ENCODE peak calls at places on chromosomes 16 and 17, in ten cellular contexts. B, K, P, W, Q, H, G, A, J and X are unnamed samples.

GRCh38 chr17:47945080-47945479 is 3.7 kb downstream of the PNPO start:
- DNase-seq in H (no peak), W (no peak), J (peak), Q (no peak), A (no peak), B (no peak), P (no peak), K (no peak), G (no peak), X (no peak)

GRCh38 chr17:37827905-37828304 is 83.0 kb upstream of the HNF1B start:
- DNase-seq in B (no peak), K (no peak), P (no peak), G (no peak), J (no peak), H (peak), W (no peak), Q (no peak), A (no peak), X (no peak)

GRCh38 chr17:17401271-17401781 is 75.5 kb upstream of the MED9 start:
- DNase-seq in A (no peak), B (no peak), Q (no peak), J (peak), P (no peak), K (peak), H (no peak), G (no peak), W (peak), X (no peak)

GRCh38 chr16:60073376-60073775 is 1339.3 kb upstream of the GOT2 start:
- DNase-seq in P (no peak), B (no peak), J (no peak), H (no peak), K (peak), W (no peak), G (no peak), Q (no peak), A (no peak), X (no peak)

GRCh38 chr17:75733471-75733870 is 12.2 kb downstream of the ITGB4 start:
- DNase-seq in K (no peak), G (no peak), H (no peak), P (no peak), Q (no peak), J (no peak), A (no peak), W (no peak), B (no peak), X (no peak)

GRCh38 chr17:41678907-41679739 is 9.6 kb upstream of the EIF1 start:
- DNase-seq in K (peak), Q (no peak), G (peak), B (no peak), H (no peak), W (no peak), A (peak), P (no peak), J (peak), X (no peak)

GRCh38 chr16:31253642-31254045 is 6.1 kb upstream of the ITGAM start:
- DNase-seq in B (peak), K (no peak), H (peak), A (no peak), Q (peak), J (no peak), P (no peak), W (no peak), G (peak), X (no peak)

GRCh38 chr17:697682-698081 is 17.0 kb downstream of the VPS53 start:
- DNase-seq in W (no peak), B (no peak), J (no peak), A (no peak), H (no peak), K (no peak), G (no peak), Q (no peak), P (no peak), X (no peak)

GRCh38 chr17:17710728-17711541 is 29.7 kb downstream of the RAI1 start:
- DNase-seq in P (peak), J (peak), G (peak), H (no peak), K (peak), A (peak), B (no peak), Q (no peak), W (no peak), X (peak)

GRCh38 chr17:48555183-48555615 is 10.3 kb upstream of the HOXB2 start:
- DNase-seq in A (no peak), P (no peak), H (no peak), G (no peak), W (peak), B (no peak), Q (no peak), J (peak), K (peak), X (peak)

GRCh38 chr17:10048951-10049350 is 143.9 kb upstream of the RCVRN start:
- DNase-seq in H (no peak), P (no peak), Q (no peak), B (no peak), A (no peak), W (no peak), J (no peak), G (no peak), K (no peak), X (no peak)

GRCh38 chr16:66486773-66487579 is 59.9 kb downstream of the BEAN1 start:
- DNase-seq in H (peak), Q (no peak), B (no peak), K (peak), J (peak), W (no peak), P (no peak), G (peak), A (peak), X (no peak)

GRCh38 chr16:27799866-27800265 is 249.9 kb downstream of the KATNIP start:
- DNase-seq in W (no peak), P (no peak), G (no peak), Q (no peak), K (no peak), J (no peak), A (no peak), B (no peak), H (no peak), X (no peak)

GRCh38 chr17:58595194-58595792 is 80.9 kb upstream of the MTMR4 start:
- DNase-seq in B (no peak), K (no peak), Q (no peak), P (no peak), H (no peak), A (peak), G (no peak), W (peak), J (no peak), X (no peak)

GRCh38 chr17:62823111-62823895 is 15.2 kb upstream of the MARCHF10 start:
- DNase-seq in G (peak), A (no peak), W (no peak), B (no peak), J (peak), H (peak), K (peak), Q (no peak), P (no peak), X (no peak)

GRCh38 chr17:33166472-33166871 is 126.6 kb downstream of the ASIC2 start:
- DNase-seq in K (no peak), P (no peak), A (no peak), G (no peak), Q (no peak), J (no peak), B (no peak), H (peak), W (no peak), X (no peak)

GRCh38 chr16:12339686-12340085 is 363.2 kb downstream of the SNX29 start:
- DNase-seq in Q (no peak), K (no peak), G (no peak), P (no peak), A (no peak), J (peak), H (no peak), W (no peak), B (no peak), X (no peak)

GRCh38 chr17:28684963-28685362 is 23.0 kb downstream of the SUPT6H start:
- DNase-seq in H (peak), J (peak), W (peak), P (no peak), Q (peak), A (peak), G (peak), B (no peak), K (peak), X (no peak)
- TF ChIP-seq CTCF in H (no peak), J (no peak), W (peak), P (no peak), Q (no peak), A (no peak), G (peak), B (peak), K (peak), X (no peak)

DNA sequence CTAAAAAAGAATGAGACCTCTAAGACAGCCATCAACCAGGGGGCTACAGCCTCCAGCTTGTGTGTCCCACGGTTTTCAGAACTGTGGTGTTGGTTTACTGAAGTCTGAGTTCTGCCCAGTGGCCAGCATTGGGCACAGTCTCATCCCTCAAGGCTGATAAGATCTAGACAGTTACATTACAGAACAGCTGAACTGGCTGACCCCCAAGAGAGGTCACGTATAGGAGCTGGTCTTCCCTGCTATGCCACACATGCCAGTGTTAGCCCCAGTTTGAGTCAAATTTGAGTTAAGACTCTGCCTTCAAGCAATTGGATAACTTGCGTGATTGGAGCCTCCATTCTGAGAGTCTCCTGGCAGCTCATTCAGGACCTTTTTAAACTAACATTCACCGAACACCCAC is 14.8 kb upstream of the NUP93 start:
- DNase-seq in Q (no peak), H (no peak), B (no peak), J (no peak), P (no peak), W (no peak), G (no peak), A (no peak), K (no peak), X (no peak)
- TF ChIP-seq CTCF in Q (no peak), H (no peak), B (no peak), J (no peak), P (no peak), W (no peak), G (no peak), A (no peak), K (no peak), X (no peak)

GRCh38 chr17:45372325-45372869 is 55.6 kb upstream of the MAP3K14 start:
- DNase-seq in B (no peak), J (no peak), H (peak), W (no peak), K (peak), A (peak), G (no peak), Q (no peak), P (no peak), X (no peak)

GRCh38 chr17:45368661-45369060 is 51.8 kb upstream of the MAP3K14 start:
- DNase-seq in A (no peak), H (no peak), P (no peak), G (peak), W (no peak), J (peak), K (no peak), B (no peak), Q (no peak), X (no peak)

GRCh38 chr17:45374501-45374900 is 57.7 kb upstream of the MAP3K14 start:
- DNase-seq in G (no peak), J (no peak), H (no peak), K (peak), P (no peak), B (no peak), Q (no peak), W (no peak), A (no peak), X (no peak)

GRCh38 chr17:45370949-45371413 is 54.2 kb upstream of the MAP3K14 start:
- DNase-seq in K (peak), J (peak), W (no peak), P (no peak), G (peak), H (peak), Q (no peak), B (no peak), A (peak), X (no peak)

DNA sequence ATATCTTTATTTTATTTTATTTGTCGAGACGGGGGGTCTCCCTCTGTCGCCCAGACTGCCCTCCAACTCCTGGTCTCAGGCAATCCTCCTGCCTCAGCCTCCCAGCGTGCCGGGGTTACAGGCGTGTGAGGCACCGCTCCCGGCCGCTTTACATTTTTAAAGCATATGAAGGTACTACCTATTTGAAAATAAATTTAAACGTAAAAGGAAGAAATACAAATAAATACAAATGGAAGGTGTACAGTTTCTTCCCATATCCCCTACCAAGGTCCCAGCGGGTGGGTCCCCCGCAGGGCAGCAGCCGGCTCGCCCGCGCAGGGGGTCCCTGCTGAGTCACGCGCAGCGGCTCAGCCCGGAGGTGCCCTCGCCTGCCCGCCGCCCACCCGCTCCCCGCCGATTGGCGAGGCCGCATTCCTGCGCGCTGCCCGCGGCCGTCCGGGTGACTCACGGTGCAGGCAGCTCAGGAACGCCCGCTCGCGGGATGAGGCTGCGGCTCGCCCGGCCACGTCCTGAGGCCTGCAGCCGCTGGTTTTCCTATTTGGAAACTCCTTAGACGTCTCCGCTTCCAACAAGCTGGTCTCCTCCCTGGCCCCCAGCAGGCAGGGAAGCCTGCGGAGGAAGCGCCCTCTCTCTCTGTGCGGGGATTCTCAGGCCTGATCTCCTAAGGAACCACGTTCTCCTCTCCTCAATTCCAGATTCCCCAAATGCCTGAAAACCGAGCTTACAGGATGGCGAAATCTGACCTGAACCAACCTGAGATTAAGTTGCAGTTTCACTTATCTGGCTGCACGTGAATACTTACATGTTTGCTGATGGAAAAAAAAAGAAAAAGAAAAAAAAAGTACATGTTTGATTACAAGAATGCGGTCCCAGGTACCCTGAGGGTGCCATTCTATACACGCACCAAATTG is 54.8 kb upstream of the MAP3K14 start:
- DNase-seq in G (peak), J (peak), A (peak), P (peak), W (no peak), Q (peak), B (peak), K (peak), H (peak), X (peak)
- TF ChIP-seq CTCF in G (no peak), J (no peak), A (no peak), P (no peak), W (no peak), Q (no peak), B (no peak), K (no peak), H (no peak), X (no peak)

DNA sequence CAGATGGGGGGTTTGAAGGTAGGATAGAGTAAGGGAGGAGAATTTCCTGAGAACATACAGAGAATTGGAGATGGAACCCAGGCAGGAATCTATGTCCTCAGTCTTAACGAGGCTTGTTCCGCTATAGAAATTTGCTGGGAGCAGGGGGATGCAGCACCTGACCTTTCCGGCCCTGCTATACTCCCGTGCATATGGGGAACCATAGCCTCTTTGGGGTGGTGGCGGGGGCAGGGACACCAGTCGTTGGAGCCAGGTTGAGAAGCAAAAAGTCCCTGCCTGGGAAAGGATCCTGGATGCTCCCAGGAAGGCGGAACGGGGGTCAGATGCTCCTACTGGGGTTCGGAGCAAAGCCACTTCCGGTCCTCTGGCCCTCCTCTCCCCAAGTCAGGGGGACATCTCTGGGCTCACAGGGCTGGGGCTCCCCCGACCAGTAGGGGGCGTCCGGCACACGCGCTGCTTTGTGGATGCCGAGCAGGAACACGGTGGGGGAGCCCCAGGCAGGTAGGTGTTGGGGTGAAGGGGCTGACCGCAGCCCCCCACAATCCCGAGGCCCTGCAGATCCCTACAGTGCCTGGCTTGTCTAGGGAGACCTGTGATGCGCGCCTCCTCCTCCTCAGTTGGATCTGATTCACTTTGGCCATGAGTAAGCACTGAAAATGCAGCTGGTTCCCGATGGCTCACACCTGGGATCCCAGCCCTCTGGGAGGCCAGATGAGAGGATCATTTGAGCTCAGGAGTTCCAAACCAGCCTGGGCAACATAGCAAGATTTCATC is 15.5 kb upstream of the TFAP4 start:
- DNase-seq in K (peak), H (peak), A (peak), Q (peak), W (peak), P (peak), J (peak), G (peak), B (peak), X (peak)
- TF ChIP-seq CTCF in K (peak), H (no peak), A (peak), Q (peak), W (peak), P (peak), J (peak), G (peak), B (peak), X (peak)

DNA sequence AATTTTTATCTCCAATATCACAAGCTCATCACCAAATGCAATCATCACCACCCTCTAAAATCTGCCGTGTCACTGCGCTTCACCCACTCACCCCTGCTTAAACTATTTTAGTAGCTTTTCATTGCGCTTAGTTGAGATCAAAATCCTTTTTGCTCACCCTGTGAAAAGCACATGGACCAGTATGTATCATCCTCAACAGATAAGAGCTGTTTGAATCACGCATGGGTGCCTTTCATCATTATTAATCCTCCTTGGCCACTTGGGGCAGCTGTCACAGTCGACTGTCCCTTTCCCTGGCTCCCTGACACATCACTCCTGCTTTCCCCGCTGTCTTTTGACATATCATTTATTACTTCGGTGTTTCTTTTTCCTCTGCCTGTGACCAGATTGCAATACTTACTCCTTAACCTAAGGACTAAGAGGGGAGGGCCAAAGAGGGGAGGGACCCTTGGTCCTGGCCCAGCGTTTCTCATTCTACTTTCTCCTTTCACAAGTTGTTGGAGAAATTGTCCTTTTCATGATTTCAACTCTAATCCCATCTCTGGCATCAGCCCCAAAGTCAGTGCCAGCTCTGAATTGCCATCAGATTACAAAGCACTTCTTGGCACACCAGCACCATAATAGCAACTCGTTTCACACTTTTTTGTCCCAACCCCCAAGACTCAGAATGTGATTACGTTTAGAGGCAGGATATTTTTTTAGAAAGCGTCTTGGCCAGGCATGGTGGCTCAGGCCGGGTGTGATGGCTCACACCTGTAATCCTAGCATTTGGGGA is 8.6 kb upstream of the KDM6B start:
- DNase-seq in P (no peak), K (peak), Q (no peak), W (peak), A (peak), B (no peak), H (peak), G (no peak), J (peak), X (no peak)
- TF ChIP-seq CTCF in P (no peak), K (peak), Q (no peak), W (peak), A (no peak), B (peak), H (no peak), G (peak), J (peak), X (no peak)

GRCh38 chr16:25064967-25065366 is 46.6 kb upstream of the LCMT1 start:
- DNase-seq in J (peak), G (no peak), Q (no peak), A (peak), P (no peak), W (no peak), H (no peak), K (no peak), B (no peak), X (no peak)

GRCh38 chr16:25063865-25064264 is 47.7 kb upstream of the LCMT1 start:
- DNase-seq in J (peak), H (no peak), G (peak), B (no peak), A (no peak), Q (no peak), P (no peak), K (no peak), W (no peak), X (no peak)

GRCh38 chr16:25066747-25067631 is 44.6 kb upstream of the LCMT1 start:
- DNase-seq in J (peak), G (peak), H (peak), A (peak), K (peak), Q (peak), P (peak), B (peak), W (peak), X (peak)

GRCh38 chr16:25066426-25066746 is 45.2 kb upstream of the LCMT1 start:
- DNase-seq in B (no peak), J (no peak), G (no peak), P (no peak), K (no peak), Q (no peak), A (no peak), H (no peak), W (no peak), X (no peak)

DNA sequence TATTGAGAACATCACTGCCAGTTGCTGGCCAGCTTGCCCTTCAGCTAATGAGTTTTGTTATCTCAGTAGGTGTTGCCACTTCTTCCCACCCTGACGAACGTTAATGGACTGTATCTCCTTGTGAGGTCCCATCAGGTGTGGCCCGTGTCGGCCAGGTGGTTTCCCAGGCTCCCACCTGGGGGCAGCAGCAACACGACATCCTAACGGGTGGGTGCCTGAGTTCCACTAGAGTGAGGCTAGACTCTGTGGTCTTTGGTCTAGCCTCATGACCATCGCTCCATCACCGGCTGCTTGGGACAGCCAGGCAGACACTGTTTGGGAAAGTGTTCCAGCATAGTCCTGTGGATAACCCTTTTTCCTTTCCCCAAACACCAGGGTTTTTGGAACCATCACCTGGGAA is 45.6 kb upstream of the LCMT1 start:
- DNase-seq in P (no peak), B (no peak), G (no peak), H (no peak), K (no peak), Q (no peak), A (no peak), W (peak), J (no peak), X (no peak)
- TF ChIP-seq CTCF in P (no peak), B (no peak), G (no peak), H (no peak), K (no peak), Q (no peak), A (no peak), W (peak), J (no peak), X (no peak)

GRCh38 chr17:67375054-67375427 is 2.0 kb upstream of the PITPNC1 start:
- DNase-seq in Q (no peak), H (no peak), J (no peak), K (no peak), G (no peak), A (no peak), W (no peak), P (no peak), B (no peak), X (no peak)
- TF ChIP-seq CTCF in Q (no peak), H (no peak), J (no peak), K (no peak), G (no peak), A (no peak), W (no peak), P (no peak), B (no peak), X (no peak)

GRCh38 chr16:20359997-20360396 is 7.5 kb upstream of the UMOD start:
- DNase-seq in G (no peak), W (no peak), P (no peak), K (no peak), B (no peak), A (no peak), Q (no peak), H (no peak), J (no peak), X (no peak)
- TF ChIP-seq CTCF in G (no peak), W (peak), P (peak), K (peak), B (no peak), A (no peak), Q (no peak), H (no peak), J (no peak), X (no peak)